ENCODE peak calls at places on chromosomes 13 and 19, in eight cellular contexts. W is AG09309; G is AG09319; N is stimulated activated CD4-positive, alpha-beta T cell treated with anti-CD3 and anti-CD28 coated beads, Interleukin-1b, Interleukin-23, amount 100 ng/mL, for 1 hour; R is left lobe of liver; Z is HS-5; U is NCI-H1092 treated with DMSO at 0.1 percent for 48 hours; I is NCI-H1105 treated with DMSO at 0.1 percent for 48 hours. V is an unnamed sample.

GRCh38 chr19:38690146-38690545 is 42.7 kb downstream of the ACTN4 start:
- DNase-seq in W (no peak), G (no peak), N (no peak), R (no peak), Z (no peak), U (no peak), I (no peak), V (no peak)

GRCh38 chr13:29436291-29436690 is 159.2 kb downstream of the SLC7A1 start:
- DNase-seq in W (no peak), G (peak), N (no peak), R (no peak), Z (no peak), U (no peak), I (no peak), V (peak)

GRCh38 chr13:59476376-59476775 is 687.4 kb downstream of the DIAPH3 start:
- DNase-seq in W (no peak), G (no peak), N (no peak), R (no peak), Z (no peak), U (no peak), I (no peak), V (no peak)

GRCh38 chr19:55433292-55433691 is 9.8 kb downstream of the SHISA7 start:
- DNase-seq in W (no peak), G (no peak), N (no peak), R (no peak), Z (no peak), U (no peak), I (no peak), V (no peak)

GRCh38 chr19:29293736-29294342 is 80.9 kb upstream of the UQCRFS1 start:
- DNase-seq in W (no peak), G (no peak), N (no peak), R (no peak), Z (no peak), U (no peak), I (no peak), V (no peak)

GRCh38 chr19:51742736-51743288 is 8.9 kb downstream of the FPR1 start:
- DNase-seq in W (peak), G (no peak), N (no peak), R (no peak), Z (peak), U (no peak), I (no peak), V (no peak)

GRCh38 chr13:98606296-98606695 is 29.4 kb upstream of the STK24 start:
- DNase-seq in W (no peak), G (no peak), N (no peak), R (no peak), Z (no peak), U (peak), I (no peak), V (no peak)

GRCh38 chr13:111216166-111216960 is 101.3 kb downstream of the ARHGEF7 start:
- DNase-seq in W (no peak), G (no peak), N (no peak), R (peak), Z (no peak), U (peak), I (peak), V (no peak)

GRCh38 chr13:45809810-45810394 is 41.7 kb downstream of the SIAH3 start:
- DNase-seq in W (no peak), G (no peak), N (no peak), R (no peak), Z (no peak), U (no peak), I (no peak), V (no peak)

GRCh38 chr13:109880371-109881346 is 94.3 kb upstream of the IRS2 start:
- DNase-seq in W (no peak), G (no peak), N (no peak), R (no peak), Z (no peak), U (no peak), I (no peak), V (no peak)

GRCh38 chr13:21638319-21639282 is 32.3 kb upstream of the FGF9 start:
- DNase-seq in W (no peak), G (no peak), N (no peak), R (no peak), Z (no peak), U (peak), I (peak), V (no peak)

GRCh38 chr13:70967564-70967963 is 859.3 kb upstream of the KLHL1 start:
- DNase-seq in W (no peak), G (no peak), N (no peak), R (no peak), Z (no peak), U (no peak), I (no peak), V (no peak)

GRCh38 chr19:44142014-44142523 is 715 bp downstream of the ZNF234 start:
- DNase-seq in W (no peak), G (no peak), N (no peak), R (no peak), Z (no peak), U (no peak), I (no peak), V (no peak)

GRCh38 chr13:106133025-106133424 is 402.4 kb downstream of the EFNB2 start:
- DNase-seq in W (peak), G (no peak), N (no peak), R (no peak), Z (no peak), U (no peak), I (no peak), V (peak)

GRCh38 chr19:58204566-58204965 is 21.7 kb downstream of the ZNF274 start:
- DNase-seq in W (no peak), G (no peak), N (no peak), R (peak), Z (no peak), U (no peak), I (no peak), V (no peak)

GRCh38 chr13:74907788-74908187 is 574.2 kb downstream of the TBC1D4 start:
- DNase-seq in W (no peak), G (no peak), N (no peak), R (no peak), Z (no peak), U (no peak), I (no peak), V (no peak)

GRCh38 chr19:41428481-41428859 is 1.3 kb upstream of the B3GNT8 start:
- DNase-seq in W (no peak), G (no peak), N (no peak), R (no peak), Z (no peak), U (no peak), I (no peak), V (no peak)

GRCh38 chr13:106139407-106139806 is 396.1 kb downstream of the EFNB2 start:
- DNase-seq in W (no peak), G (no peak), N (no peak), R (no peak), Z (no peak), U (no peak), I (no peak), V (no peak)